ENCODE peak calls at places on chromosomes 4 and X, in four cellular contexts. L is A549, M is GM12878, A is HepG2. O is an unnamed sample.

GRCh38 chr4:129839687-129840086 is 743.7 kb downstream of the C4orf33 start:
- DNase-seq in L (no peak), M (no peak), A (no peak), O (no peak)

GRCh38 chrX:118644378-118644777 is 83.0 kb upstream of the IL13RA1 start:
- DNase-seq in L (peak; percentile 72), M (no peak), A (peak; percentile 54), O (peak; percentile 8)

GRCh38 chr4:111454961-111455360 is 690.3 kb upstream of the FAM241A start:
- DNase-seq in L (no peak), M (no peak), A (peak; percentile 45), O (no peak)

GRCh38 chrX:124211312-124211942 is 121.0 kb upstream of the TEX13D start:
- DNase-seq in L (peak; percentile 32), M (no peak), A (peak; percentile 28), O (peak; percentile 29)

GRCh38 chr4:11546391-11547160 is 117.9 kb upstream of the HS3ST1 start:
- DNase-seq in L (no peak), M (no peak), A (no peak), O (no peak)

GRCh38 chrX:133054761-133055385 is 42.0 kb downstream of the USP26 start:
- DNase-seq in L (no peak), M (no peak), A (no peak), O (no peak)

GRCh38 chr4:169934794-169935400 is 91.3 kb downstream of the MFAP3L start:
- DNase-seq in L (no peak), M (no peak), A (no peak), O (no peak)

GRCh38 chr4:188387134-188387791 is 248.0 kb downstream of the TRIML1 start:
- DNase-seq in L (no peak), M (no peak), A (no peak), O (no peak)

GRCh38 chrX:14032383-14032782 is 2.7 kb upstream of the GEMIN8 start:
- DNase-seq in L (peak; percentile 53), M (no peak), A (peak; percentile 13), O (peak; percentile 32)

GRCh38 chrX:128931071-128931470 is 592.2 kb downstream of the SMARCA1 start:
- DNase-seq in L (no peak), M (no peak), A (no peak), O (no peak)

GRCh38 chr4:89356086-89356485 is 48.5 kb upstream of the GPRIN3 start:
- DNase-seq in L (no peak), M (no peak), A (no peak), O (no peak)

GRCh38 chr4:100738388-100739165 is 220.8 kb upstream of the EMCN start:
- DNase-seq in L (peak; percentile 85), M (no peak), A (no peak), O (no peak)

GRCh38 chr4:184775854-184776555 is 42.1 kb upstream of the CENPU start:
- DNase-seq in L (no peak), M (no peak), A (no peak), O (no peak)

GRCh38 chr4:24024597-24024996 is 134.8 kb upstream of the PPARGC1A start:
- DNase-seq in L (no peak), M (no peak), A (no peak), O (no peak)

GRCh38 chr4:76585897-76586360 is 150.9 kb downstream of the SHROOM3 start:
- DNase-seq in L (peak; percentile 65), M (no peak), A (peak; percentile 7), O (peak; percentile 11)

GRCh38 chr4:168335621-168336020 is 17.1 kb upstream of the DDX60 start:
- DNase-seq in L (no peak), M (no peak), A (no peak), O (no peak)

GRCh38 chr4:102170910-102171309 is 174.4 kb downstream of the SLC39A8 start:
- DNase-seq in L (no peak), M (no peak), A (no peak), O (no peak)

GRCh38 chr4:137345597-137345996 is 186.7 kb downstream of the PCDH18 start:
- DNase-seq in L (no peak), M (no peak), A (no peak), O (no peak)

GRCh38 chr4:5222951-5223350 is 171.7 kb downstream of the STK32B start:
- DNase-seq in L (no peak), M (no peak), A (no peak), O (no peak)

GRCh38 chr4:92121099-92121498 is 182.7 kb upstream of the GRID2 start:
- DNase-seq in L (no peak), M (no peak), A (no peak), O (no peak)

GRCh38 chrX:153469811-153470410 is 465 bp downstream of the HAUS7 start:
- DNase-seq in L (no peak), M (no peak), A (no peak), O (peak; percentile 44)

GRCh38 chr4:3680656-3681055 is 85.5 kb upstream of the ADRA2C start:
- DNase-seq in L (no peak), M (no peak), A (no peak), O (no peak)

GRCh38 chr4:163744861-163745260 is 250.4 kb downstream of the TMA16 start:
- DNase-seq in L (no peak), M (peak; percentile 57), A (no peak), O (no peak)

GRCh38 chr4:117965608-117966007 is 68.7 kb upstream of the NDST3 start:
- DNase-seq in L (no peak), M (no peak), A (no peak), O (no peak)

GRCh38 chrX:103536071-103536470 is 16.8 kb upstream of the RAB40A start:
- DNase-seq in L (no peak), M (no peak), A (no peak), O (no peak)

GRCh38 chrX:56947695-56948094 is 47.6 kb downstream of the SPIN3 start:
- DNase-seq in L (no peak), M (no peak), A (no peak), O (no peak)

GRCh38 chr4:184441461-184442392 is 32.6 kb downstream of the IRF2 start:
- DNase-seq in L (no peak), M (no peak), A (no peak), O (no peak)

GRCh38 chr4:183099537-183100297 is 660 bp downstream of the WWC2 start:
- DNase-seq in L (peak; percentile 46), M (no peak), A (peak; percentile 35), O (peak; percentile 38)

GRCh38 chrX:101488796-101489195 is 3.5 kb downstream of the ARMCX4 start:
- DNase-seq in L (no peak), M (no peak), A (no peak), O (no peak)

GRCh38 chr4:161990721-161991120 is 173.1 kb downstream of the FSTL5 start:
- DNase-seq in L (no peak), M (no peak), A (no peak), O (no peak)

GRCh38 chr4:161991811-161992210 is 172.0 kb downstream of the FSTL5 start:
- DNase-seq in L (no peak), M (no peak), A (no peak), O (no peak)

GRCh38 chr4:161987611-161988010 is 176.2 kb downstream of the FSTL5 start:
- DNase-seq in L (no peak), M (no peak), A (no peak), O (no peak)

DNA sequence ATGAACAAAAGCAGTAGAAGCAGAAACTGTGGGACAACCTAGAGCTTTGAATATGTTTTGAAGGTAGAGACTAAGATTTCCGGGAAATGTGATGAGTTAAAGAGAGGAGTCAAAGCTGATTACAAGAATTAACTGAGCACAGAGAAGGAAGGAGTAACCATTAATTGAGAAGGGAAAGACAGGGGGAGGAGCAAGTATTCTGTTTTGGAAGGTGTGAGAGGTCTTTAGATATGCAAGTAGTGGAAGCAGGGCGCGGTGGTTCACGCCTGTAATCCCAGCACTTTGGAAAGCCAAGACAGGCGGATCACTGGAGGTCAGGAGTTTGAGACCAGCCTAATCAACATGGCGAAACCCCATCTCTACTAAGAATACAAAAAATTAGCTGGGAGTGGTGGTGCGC is 171.5 kb downstream of the FSTL5 start:
- DNase-seq in L (no peak), M (no peak), A (no peak), O (no peak)
- TF ChIP-seq POLR2AphosphoS2 in L (no peak), M (no peak), A (no peak), O (no peak)

GRCh38 chr4:99507762-99508161 is 3.1 kb upstream of the C4orf17 start:
- DNase-seq in L (no peak), M (no peak), A (no peak), O (no peak)

GRCh38 chr4:99507349-99507748 is 3.5 kb upstream of the C4orf17 start:
- DNase-seq in L (no peak), M (no peak), A (no peak), O (no peak)

GRCh38 chr4:99510721-99511120 is at the start of gene C4orf17:
- DNase-seq in L (no peak), M (no peak), A (no peak), O (no peak)

GRCh38 chr4:99506781-99507180 is 4.0 kb upstream of the C4orf17 start:
- DNase-seq in L (no peak), M (no peak), A (no peak), O (no peak)

GRCh38 chr4:99504804-99505502 is 5.9 kb upstream of the C4orf17 start:
- DNase-seq in L (no peak), M (no peak), A (no peak), O (no peak)
- TF ChIP-seq POLR2AphosphoS2 in L (no peak), M (no peak), A (no peak), O (no peak)

GRCh38 chr4:158678767-158679166 is 6.7 kb downstream of the ETFDH start:
- DNase-seq in L (no peak), M (no peak), A (no peak), O (no peak)

GRCh38 chr4:158676076-158676475 is 4.0 kb downstream of the ETFDH start:
- DNase-seq in L (no peak), M (no peak), A (no peak), O (no peak)

GRCh38 chr4:158682071-158682470 is 10.0 kb downstream of the ETFDH start:
- DNase-seq in L (no peak), M (no peak), A (no peak), O (no peak)

DNA sequence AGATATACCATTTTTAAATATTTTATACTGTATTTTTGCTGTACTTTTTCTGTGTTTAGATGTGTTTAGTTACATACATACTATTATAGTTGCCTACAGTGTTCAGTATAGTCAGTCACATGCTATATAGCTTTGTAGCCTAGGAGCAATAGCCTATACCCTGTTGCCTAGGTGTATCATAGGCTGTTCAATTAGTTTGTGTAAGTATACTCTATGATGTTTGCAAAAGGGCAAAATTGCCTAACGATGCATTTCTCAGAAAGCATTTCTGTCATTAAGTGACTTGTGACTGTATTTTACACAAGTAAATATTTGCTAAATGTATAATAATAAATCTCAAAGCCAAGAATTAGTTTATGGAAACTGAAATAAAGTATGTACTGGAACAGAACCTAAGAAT is 9.5 kb downstream of the ETFDH start:
- DNase-seq in L (no peak), M (no peak), A (no peak), O (no peak)
- TF ChIP-seq POLR2AphosphoS2 in L (no peak), M (no peak), A (no peak), O (no peak)

DNA sequence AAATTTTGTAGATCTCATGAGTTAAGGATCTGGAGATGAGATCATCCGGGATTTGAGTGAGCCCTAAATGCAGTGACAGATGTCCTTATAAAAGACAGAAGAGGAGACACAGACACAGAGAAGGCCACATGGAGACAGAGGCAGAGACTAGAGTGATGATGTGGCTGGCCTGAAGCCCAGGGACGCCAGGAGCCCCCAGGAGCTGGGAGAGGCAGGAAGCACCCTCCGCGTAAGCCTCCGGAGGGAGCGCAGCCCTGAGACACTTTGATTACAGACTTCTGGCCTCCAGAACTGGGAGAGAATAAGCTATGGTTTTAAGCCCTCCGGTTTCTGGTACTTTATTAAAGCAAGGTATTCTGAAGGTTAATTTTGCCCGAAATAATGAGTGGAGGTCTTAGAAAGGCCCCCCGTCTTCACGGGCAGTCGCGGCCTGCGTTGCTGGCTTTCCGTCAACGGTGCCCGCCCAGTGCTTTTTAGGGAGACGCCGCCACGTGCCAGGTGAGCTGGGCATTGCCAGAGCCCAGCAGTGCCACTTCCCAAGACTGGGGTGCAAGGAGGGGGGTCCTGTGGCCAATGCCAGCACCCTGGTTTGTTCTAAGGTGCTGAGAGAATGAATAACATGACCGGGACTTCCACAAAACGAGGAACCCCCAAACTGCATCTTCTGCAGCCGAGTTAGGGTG is 8.1 kb downstream of the DHRSX start:
- DNase-seq in L (no peak), M (no peak), A (no peak), O (no peak)
- TF ChIP-seq POLR2AphosphoS2 in L (no peak), M (no peak), A (no peak), O (no peak)